ENCODE peak calls at places on chromosome 15, in six cellular contexts. H is Peyer's patch, G is fibroblast of mammary gland, K is thoracic aorta, V is right cardiac atrium, Y is body of pancreas. I is an unnamed sample.

GRCh38 chr15:89112341-89112971 is 24.2 kb downstream of the ABHD2 start:
- DNase-seq in K (no peak), H (peak; percentile 84), Y (peak; percentile 90), G (peak; percentile 72), V (peak; percentile 57), I (no peak)

GRCh38 chr15:84142888-84143337 is 92.7 kb upstream of the GOLGA6L4 start:
- DNase-seq in H (peak; percentile 62), K (no peak), Y (peak; percentile 84), G (peak; percentile 78), V (peak; percentile 76), I (peak; percentile 85)

GRCh38 chr15:68080783-68081182 is 26.7 kb downstream of the PIAS1 start:
- DNase-seq in V (no peak), G (no peak), K (no peak), Y (no peak), H (no peak), I (no peak)

GRCh38 chr15:98018761-98019351 is 58.4 kb downstream of the ARRDC4 start:
- DNase-seq in Y (peak; percentile 22), G (no peak), K (no peak), V (no peak), H (no peak), I (no peak)

GRCh38 chr15:49823987-49824538 is 203.2 kb downstream of the DTWD1 start:
- DNase-seq in H (no peak), K (no peak), Y (no peak), V (no peak), G (no peak), I (no peak)

GRCh38 chr15:99686290-99686689 is 46.9 kb downstream of the LYSMD4 start:
- DNase-seq in V (no peak), K (no peak), Y (no peak), H (no peak), G (no peak), I (no peak)

GRCh38 chr15:98547255-98547654 is 101.1 kb upstream of the IGF1R start:
- DNase-seq in Y (no peak), H (no peak), K (no peak), V (no peak), G (no peak), I (no peak)

GRCh38 chr15:44726136-44726535 is 10.2 kb upstream of the TRIM69 start:
- DNase-seq in Y (no peak), V (no peak), H (no peak), G (peak; percentile 33), K (no peak), I (peak; percentile 23)

GRCh38 chr15:37764733-37765191 is 169.7 kb upstream of the TMCO5A start:
- DNase-seq in K (no peak), Y (peak; percentile 36), G (peak; percentile 83), V (no peak), H (no peak), I (peak; percentile 53)

GRCh38 chr15:58521293-58521991 is 89.7 kb downstream of the LIPC start:
- DNase-seq in K (no peak), V (peak; percentile 71), G (peak; percentile 58), Y (peak; percentile 52), H (no peak), I (peak; percentile 99)

GRCh38 chr15:43505723-43506122 is 11.7 kb upstream of the MAP1A start:
- DNase-seq in Y (no peak), H (no peak), K (no peak), V (no peak), G (no peak), I (no peak)

GRCh38 chr15:66153549-66154415 is 99.8 kb downstream of the MEGF11 start:
- DNase-seq in H (peak; percentile 23), G (no peak), K (no peak), Y (no peak), V (no peak), I (no peak)

GRCh38 chr15:66154581-66154980 is 99.0 kb downstream of the MEGF11 start:
- DNase-seq in Y (no peak), G (no peak), K (no peak), H (no peak), V (no peak), I (no peak)

GRCh38 chr15:66152650-66153049 is 100.9 kb downstream of the MEGF11 start:
- DNase-seq in Y (no peak), V (no peak), G (no peak), K (no peak), H (peak; percentile 24), I (no peak)

GRCh38 chr15:66156310-66156975 is 97.1 kb downstream of the MEGF11 start:
- DNase-seq in Y (no peak), H (no peak), V (no peak), K (no peak), G (no peak), I (no peak)

GRCh38 chr15:66155065-66155464 is 98.5 kb downstream of the MEGF11 start:
- DNase-seq in V (no peak), G (no peak), K (no peak), Y (no peak), H (no peak), I (no peak)
- H3K4me3 ChIP-seq in V (no peak overlapping the region), G (no peak overlapping the region), K (no peak overlapping the region), Y (no peak overlapping the region), H (no peak overlapping the region), I (no peak overlapping the region)

GRCh38 chr15:79208179-79208578 is 74.3 kb upstream of the ANKRD34C start:
- DNase-seq in Y (no peak), G (no peak), H (no peak), V (no peak), K (no peak), I (no peak)

GRCh38 chr15:79209116-79209515 is 73.4 kb upstream of the ANKRD34C start:
- DNase-seq in G (no peak), H (no peak), V (peak; percentile 66), K (no peak), Y (no peak), I (no peak)

GRCh38 chr15:79212589-79213139 is 69.9 kb upstream of the ANKRD34C start:
- DNase-seq in Y (no peak), K (no peak), V (no peak), H (no peak), G (no peak), I (no peak)

GRCh38 chr15:79206940-79207339 is 75.6 kb upstream of the ANKRD34C start:
- DNase-seq in G (no peak), Y (no peak), H (no peak), V (no peak), K (no peak), I (no peak)

GRCh38 chr15:79209690-79210089 is 72.8 kb upstream of the ANKRD34C start:
- DNase-seq in G (no peak), V (no peak), H (no peak), K (no peak), Y (no peak), I (no peak)
- H3K4me3 ChIP-seq in G (no peak overlapping the region), V (no peak overlapping the region), H (no peak overlapping the region), K (no peak overlapping the region), Y (no peak overlapping the region), I (no peak overlapping the region)

GRCh38 chr15:25858952-25859760 is 4.0 kb downstream of the ATP10A start:
- DNase-seq in H (no peak), G (no peak), V (no peak), Y (no peak), K (no peak), I (no peak)

GRCh38 chr15:25860885-25861866 is 2.0 kb downstream of the ATP10A start:
- DNase-seq in K (no peak), H (no peak), G (no peak), Y (no peak), V (no peak), I (no peak)

GRCh38 chr15:25862087-25862468 is 1.0 kb downstream of the ATP10A start:
- DNase-seq in V (no peak), H (no peak), K (no peak), Y (no peak), G (no peak), I (no peak)

GRCh38 chr15:25862469-25863066 is 559 bp downstream of the ATP10A start:
- DNase-seq in Y (no peak), H (no peak), V (no peak), K (no peak), G (peak; percentile 24), I (peak; percentile 69)

GRCh38 chr15:25859838-25860645 is 3.1 kb downstream of the ATP10A start:
- DNase-seq in G (no peak), K (no peak), V (no peak), Y (no peak), H (no peak), I (no peak)
- H3K4me3 ChIP-seq in G (no peak overlapping the region), K (peak overlapping the region; percentile 92), V (no peak overlapping the region), Y (no peak overlapping the region), H (peak overlapping the region; percentile 73), I (no peak overlapping the region)

GRCh38 chr15:29139540-29140459 is 129.8 kb downstream of the NSMCE3 start:
- DNase-seq in K (no peak), Y (peak; percentile 70), H (peak; percentile 70), G (peak; percentile 28), V (peak; percentile 77), I (peak; percentile 29)
- H3K4me3 ChIP-seq in K (peak overlapping the region; percentile 12), Y (no peak overlapping the region), H (no peak overlapping the region), G (no peak overlapping the region), V (no peak overlapping the region), I (no peak overlapping the region)

DNA sequence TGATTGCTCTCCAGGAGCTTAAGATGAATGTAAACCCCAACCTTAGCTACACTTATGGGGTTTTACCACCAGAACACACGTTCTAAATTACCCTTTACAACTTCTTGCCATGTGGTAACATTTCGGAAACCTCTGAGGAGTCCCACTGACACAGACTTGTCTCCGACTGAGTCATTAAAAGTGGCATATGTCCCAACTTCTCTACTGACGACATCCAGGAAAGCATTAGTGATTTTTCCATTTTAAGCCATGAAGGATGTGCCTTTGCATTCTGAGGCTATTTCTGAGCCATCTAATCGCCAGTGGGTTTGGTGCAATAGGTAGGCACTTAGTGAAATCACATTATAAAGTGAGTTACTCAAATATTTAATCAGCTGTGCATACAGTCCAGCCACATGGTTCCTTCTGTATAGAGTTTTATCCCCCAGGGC is 32.4 kb downstream of the C2CD4A start:
- DNase-seq in K (no peak), G (peak; percentile 90), V (no peak), H (no peak), Y (peak; percentile 38), I (peak; percentile 52)
- H3K4me3 ChIP-seq in K (peak overlapping the region; percentile 9), G (no peak overlapping the region), V (no peak overlapping the region), H (no peak overlapping the region), Y (no peak overlapping the region), I (no peak overlapping the region)

DNA sequence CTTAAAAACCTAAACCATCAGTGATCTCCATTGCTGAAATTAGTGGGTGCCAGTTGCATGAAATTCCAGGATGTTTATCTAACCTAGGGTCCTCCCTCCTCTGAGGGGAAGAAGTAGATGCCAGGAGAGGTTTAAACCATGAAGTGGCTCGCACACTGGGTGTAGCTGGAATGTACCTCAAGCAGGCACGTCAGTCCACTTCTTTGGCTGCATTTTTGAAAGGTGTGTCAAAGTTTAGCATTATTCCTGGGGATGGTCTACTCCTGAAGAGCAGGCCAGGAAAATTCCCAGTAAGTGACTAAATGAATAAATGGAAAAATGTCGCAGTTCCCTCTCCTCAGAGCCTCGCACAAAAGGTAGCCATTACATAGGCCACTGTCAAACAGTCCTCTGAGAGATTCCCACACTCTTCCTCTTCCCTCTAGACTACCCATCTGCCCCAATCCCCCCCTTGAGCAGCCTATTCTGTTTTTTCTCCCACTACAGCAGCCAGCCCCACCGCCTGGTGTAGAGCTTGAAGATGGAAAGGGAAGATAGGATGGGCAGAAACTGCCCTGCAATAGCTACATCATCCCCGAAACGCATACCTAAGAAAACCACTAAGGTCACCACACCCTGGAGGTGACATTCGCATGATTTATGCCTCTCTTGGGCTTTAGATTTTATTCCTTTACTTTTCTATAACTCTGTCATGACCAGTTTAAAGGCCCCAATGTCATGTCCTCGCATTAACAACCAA is 663 bp upstream of the TMOD3 start:
- DNase-seq in H (no peak), Y (no peak), G (no peak), K (no peak), V (no peak), I (peak; percentile 84)
- H3K4me3 ChIP-seq in H (no peak overlapping the region), Y (no peak overlapping the region), G (no peak overlapping the region), K (peak overlapping the region; percentile 74), V (no peak overlapping the region), I (no peak overlapping the region)

I was measured in epithelial cell of esophagus.